ENCODE peak calls at places on chromosomes 7 and 10, in ten cellular contexts. L is tibial nerve, V is transverse colon, F is ovary, Z is A549, E is stomach, A is upper lobe of left lung, P is suprapubic skin, U is K562, M is GM12878. J is an unnamed sample.

GRCh38 chr10:27240891-27241639 is 468 bp upstream of the ACBD5 start:
- DNase-seq in L (no peak), V (peak), F (peak), Z (no peak), E (peak), A (no peak), P (no peak), U (peak), M (no peak), J (no peak)

GRCh38 chr10:8133146-8133545 is 78.7 kb downstream of the GATA3 start:
- DNase-seq in L (no peak), V (no peak), F (no peak), Z (no peak), E (no peak), A (no peak), P (no peak), U (no peak), M (peak), J (no peak)

GRCh38 chr10:58919927-58920654 is 256.4 kb upstream of the PHYHIPL start:
- DNase-seq in L (no peak), V (no peak), F (no peak), Z (peak), E (no peak), A (no peak), P (no peak), U (no peak), M (no peak), J (no peak)

GRCh38 chr10:85919358-85920022 is 447.1 kb downstream of the GRID1 start:
- DNase-seq in L (no peak), V (no peak), F (no peak), Z (no peak), E (no peak), A (no peak), P (no peak), U (no peak), M (no peak), J (no peak)

GRCh38 chr10:13853854-13854253 is 267.1 kb downstream of the PRPF18 start:
- DNase-seq in L (no peak), V (no peak), F (no peak), Z (no peak), E (no peak), A (no peak), P (no peak), U (no peak), M (no peak), J (no peak)

GRCh38 chr10:12966067-12966466 is 35.4 kb downstream of the CCDC3 start:
- DNase-seq in L (no peak), V (no peak), F (no peak), Z (no peak), E (no peak), A (no peak), P (no peak), U (no peak), M (no peak), J (no peak)

GRCh38 chr7:80361948-80362347 is 149.9 kb downstream of the GNAT3 start:
- DNase-seq in L (no peak), V (no peak), F (no peak), Z (no peak), E (no peak), A (no peak), P (no peak), U (no peak), M (no peak), J (no peak)

GRCh38 chr7:30687604-30688003 is 5.3 kb upstream of the CRHR2 start:
- DNase-seq in L (no peak), V (no peak), F (no peak), Z (no peak), E (no peak), A (no peak), P (no peak), U (no peak), M (no peak), J (no peak)

GRCh38 chr10:71354771-71355170 is 35.7 kb downstream of the SLC29A3 start:
- DNase-seq in L (no peak), V (no peak), F (no peak), Z (no peak), E (no peak), A (no peak), P (no peak), U (no peak), M (no peak), J (no peak)

GRCh38 chr7:80450621-80451308 is 61.1 kb downstream of the GNAT3 start:
- DNase-seq in L (no peak), V (no peak), F (no peak), Z (no peak), E (no peak), A (no peak), P (no peak), U (no peak), M (no peak), J (no peak)

GRCh38 chr10:90769946-90770841 is 87.6 kb downstream of the HTR7 start:
- DNase-seq in L (no peak), V (no peak), F (no peak), Z (no peak), E (no peak), A (no peak), P (no peak), U (no peak), M (no peak), J (peak)

GRCh38 chr10:22631185-22631584 is 83.2 kb downstream of the PIP4K2A start:
- DNase-seq in L (no peak), V (no peak), F (no peak), Z (no peak), E (no peak), A (no peak), P (no peak), U (no peak), M (no peak), J (no peak)

GRCh38 chr10:132251928-132252327 is 55.8 kb downstream of the STK32C start:
- DNase-seq in L (no peak), V (no peak), F (no peak), Z (no peak), E (no peak), A (no peak), P (no peak), U (no peak), M (no peak), J (no peak)

GRCh38 chr10:112716924-112717348 is 233.1 kb upstream of the TCF7L2 start:
- DNase-seq in L (no peak), V (no peak), F (no peak), Z (peak), E (peak), A (no peak), P (no peak), U (no peak), M (no peak), J (no peak)

GRCh38 chr10:88028654-88029053 is 165.2 kb downstream of the PTEN start:
- DNase-seq in L (no peak), V (no peak), F (no peak), Z (no peak), E (no peak), A (no peak), P (no peak), U (no peak), M (no peak), J (no peak)

GRCh38 chr7:107267138-107267537 is 98.3 kb downstream of the HBP1 start:
- DNase-seq in L (no peak), V (no peak), F (no peak), Z (no peak), E (no peak), A (no peak), P (no peak), U (no peak), M (no peak), J (no peak)

GRCh38 chr10:6927001-6927400 is 346.9 kb upstream of the PRKCQ start:
- DNase-seq in L (no peak), V (no peak), F (no peak), Z (no peak), E (no peak), A (peak), P (no peak), U (no peak), M (no peak), J (no peak)

DNA sequence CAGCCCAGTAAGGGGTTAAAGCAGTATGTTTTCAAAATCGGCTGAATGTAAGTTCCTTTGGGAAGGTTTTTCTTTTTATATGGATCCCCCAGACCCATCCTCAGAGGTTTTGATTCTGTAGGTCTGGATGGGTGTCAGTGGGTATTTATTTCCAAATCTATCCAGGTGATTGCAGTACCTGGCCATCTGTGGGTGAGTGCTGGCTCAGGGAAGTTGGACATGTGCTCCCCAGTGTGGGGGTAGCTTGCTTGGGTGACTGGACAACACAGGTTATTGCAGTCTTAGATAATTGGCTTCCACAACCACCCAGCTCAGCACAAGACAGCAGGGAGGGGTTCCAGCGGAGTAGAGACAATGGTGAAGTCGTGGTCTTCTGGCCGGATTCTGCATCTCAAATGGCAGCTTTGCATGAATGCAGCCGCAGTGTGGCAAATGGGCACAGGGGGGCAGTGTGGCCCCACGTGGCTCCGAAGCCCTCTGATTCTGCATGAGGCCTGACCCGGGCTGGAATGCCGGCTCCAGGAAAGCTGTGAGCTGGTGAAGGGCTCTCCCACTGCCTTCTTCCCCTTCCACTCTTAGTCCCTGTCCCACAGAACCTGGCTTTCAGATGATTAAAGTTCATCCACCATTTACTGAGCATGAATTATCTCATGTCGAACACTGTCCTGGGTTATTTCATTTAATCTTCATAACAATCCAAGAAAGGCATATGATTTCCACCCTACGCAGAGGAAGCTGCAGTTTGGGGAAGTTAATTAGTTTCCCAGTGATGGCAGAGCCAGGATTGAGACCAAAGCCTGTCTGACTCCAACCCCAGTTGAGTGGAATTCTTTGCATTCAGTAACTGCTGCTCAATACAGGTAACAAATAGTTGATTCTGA is 64.5 kb upstream of the SYPL1 start:
- DNase-seq in L (peak), V (peak), F (peak), Z (peak), E (peak), A (peak), P (peak), U (peak), M (no peak), J (peak)
- TF ChIP-seq POLR2A in L (no peak), V (no peak), F (no peak), Z (no peak), E (no peak), A (no peak), P (no peak), U (no peak), M (no peak), J (no peak)

DNA sequence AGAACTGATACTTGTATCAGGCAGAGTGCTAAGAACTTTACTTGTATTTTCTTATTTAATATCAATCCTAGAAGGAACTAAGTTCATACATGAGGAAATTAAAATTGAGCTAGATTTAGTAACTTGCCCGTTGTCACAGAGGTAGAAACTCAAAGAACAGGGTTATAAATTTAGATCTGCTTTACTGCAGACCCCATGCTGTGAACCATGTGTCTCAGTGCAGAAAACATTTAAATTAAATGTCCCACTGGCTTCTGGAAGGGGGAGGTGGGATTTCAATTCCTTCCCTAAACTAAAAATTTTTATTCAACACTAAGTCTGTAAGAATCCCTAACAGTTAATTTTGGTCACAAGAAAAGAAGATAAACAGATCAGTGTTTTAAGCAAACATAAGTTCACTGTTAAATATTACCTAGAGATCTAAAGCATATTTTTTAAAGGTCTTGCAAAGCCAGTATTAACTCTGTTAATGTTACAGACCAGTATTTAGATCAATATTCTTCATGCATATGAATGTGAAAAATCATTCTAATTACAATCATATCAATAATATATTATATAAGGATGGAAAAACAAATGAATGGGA is 23.1 kb downstream of the WASL start:
- DNase-seq in L (no peak), V (no peak), F (no peak), Z (no peak), E (no peak), A (no peak), P (no peak), U (no peak), M (no peak), J (no peak)
- H3K4me3 ChIP-seq in L (no peak), V (no peak), F (no peak), Z (no peak), E (no peak), A (no peak), P (no peak), U (no peak), M (no peak), J (no peak)

GRCh38 chr10:73646598-73647041 is 5.3 kb upstream of the MYOZ1 start:
- DNase-seq in L (no peak), V (no peak), F (no peak), Z (no peak), E (no peak), A (no peak), P (no peak), U (no peak), M (no peak), J (no peak)
- TF ChIP-seq EP300 in L (no peak), V (no peak), F (no peak), Z (no peak), E (no peak), A (no peak), P (no peak), U (no peak), M (no peak), J (no peak)

DNA sequence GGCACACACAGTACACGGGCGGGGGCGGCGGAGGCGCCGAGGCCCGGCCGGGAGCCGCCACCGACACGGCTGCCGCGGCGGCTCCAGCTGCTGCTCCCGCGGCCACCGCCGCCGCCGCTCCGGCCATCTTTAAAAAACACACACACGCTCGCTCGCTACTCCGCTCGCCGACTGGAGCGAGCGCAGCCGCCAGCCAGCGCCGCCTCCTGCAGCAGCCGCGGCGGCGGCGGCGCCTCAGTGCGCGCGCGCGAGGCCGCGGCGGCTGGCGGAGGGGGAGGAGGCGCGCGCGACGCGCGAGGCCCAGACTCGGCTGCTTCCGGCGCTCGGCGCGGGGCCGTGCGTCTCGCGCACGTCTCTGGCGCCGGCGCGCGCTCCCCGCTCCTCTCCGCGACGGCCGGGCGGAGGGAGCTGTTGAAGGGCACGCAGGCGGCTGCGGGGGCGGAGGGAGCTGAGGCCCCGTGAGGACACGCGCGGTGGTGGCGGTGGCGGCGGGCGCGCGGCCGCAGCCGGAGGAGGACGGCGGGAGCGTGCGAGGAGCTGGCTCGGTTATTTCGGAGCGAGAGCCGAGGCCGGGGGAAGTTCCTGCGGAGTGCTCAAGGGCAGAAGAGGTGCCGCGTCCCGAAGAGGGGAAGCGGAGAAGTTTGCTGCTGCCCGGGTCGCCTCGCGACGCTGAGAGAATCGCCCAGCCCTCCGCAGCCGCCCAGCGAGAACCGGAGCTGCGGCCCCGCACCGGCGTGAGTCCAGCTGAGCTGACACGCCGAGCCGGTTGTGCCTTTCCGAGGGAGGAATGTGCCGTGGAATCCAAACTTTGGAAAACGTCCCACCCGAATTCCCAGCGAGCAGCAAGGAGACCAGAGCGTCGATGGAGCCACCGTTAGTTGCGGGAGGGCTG is at the start of gene KDM7A:
- DNase-seq in L (peak), V (peak), F (peak), Z (peak), E (peak), A (peak), P (peak), U (peak), M (peak), J (peak)
- TF ChIP-seq POLR2A in L (peak), V (peak), F (peak), Z (peak), E (no peak), A (peak), P (no peak), U (peak), M (peak), J (peak)

J was measured in sigmoid colon.